ENCODE peak calls at places on chromosomes 5 and 9, in seven cellular contexts. One of them, this sample, is unnamed.

GRCh38 chr9:115154969-115155534 is 37.1 kb upstream of the TNC start:
- DNase-seq in K562: no peak
- DNase-seq in HCT116: no peak
- DNase-seq in SK-N-SH: no peak
- DNase-seq in GM12878: no peak
- DNase-seq in H1: no peak
- DNase-seq in HepG2: no peak
- DNase-seq in this sample: no peak

GRCh38 chr9:128551652-128552152 is 685 bp upstream of the SPTAN1 start:
- DNase-seq in K562: no peak
- DNase-seq in HCT116: no peak
- DNase-seq in SK-N-SH: no peak
- DNase-seq in GM12878: no peak
- DNase-seq in H1: no peak
- DNase-seq in HepG2: no peak
- DNase-seq in this sample: no peak

GRCh38 chr5:138354926-138355378 is 2.5 kb downstream of the KDM3B start:
- DNase-seq in K562: peak; percentile 87
- DNase-seq in HCT116: no peak
- DNase-seq in SK-N-SH: peak; percentile 64
- DNase-seq in GM12878: peak; percentile 76
- DNase-seq in H1: no peak
- DNase-seq in HepG2: peak; percentile 67
- DNase-seq in this sample: peak; percentile 60

GRCh38 chr5:120449501-120449900 is 14.6 kb upstream of the PRR16 start:
- DNase-seq in K562: no peak
- DNase-seq in HCT116: no peak
- DNase-seq in SK-N-SH: no peak
- DNase-seq in GM12878: no peak
- DNase-seq in H1: no peak
- DNase-seq in HepG2: no peak
- DNase-seq in this sample: no peak

GRCh38 chr5:112143684-112144083 is 275.4 kb downstream of the EPB41L4A start:
- DNase-seq in K562: no peak
- DNase-seq in HCT116: no peak
- DNase-seq in SK-N-SH: no peak
- DNase-seq in GM12878: no peak
- DNase-seq in H1: no peak
- DNase-seq in HepG2: no peak
- DNase-seq in this sample: no peak

GRCh38 chr5:150945501-150945900 is 40.7 kb upstream of the ZNF300 start:
- DNase-seq in K562: no peak
- DNase-seq in HCT116: no peak
- DNase-seq in SK-N-SH: no peak
- DNase-seq in GM12878: no peak
- DNase-seq in H1: no peak
- DNase-seq in HepG2: no peak
- DNase-seq in this sample: no peak

GRCh38 chr5:108255468-108255867 is 126.4 kb downstream of the FBXL17 start:
- DNase-seq in K562: no peak
- DNase-seq in HCT116: no peak
- DNase-seq in SK-N-SH: no peak
- DNase-seq in GM12878: no peak
- DNase-seq in H1: no peak
- DNase-seq in HepG2: no peak
- DNase-seq in this sample: no peak

GRCh38 chr5:158979749-158980521 is 119.8 kb downstream of the EBF1 start:
- DNase-seq in K562: no peak
- DNase-seq in HCT116: no peak
- DNase-seq in SK-N-SH: no peak
- DNase-seq in GM12878: no peak
- DNase-seq in H1: no peak
- DNase-seq in HepG2: no peak
- DNase-seq in this sample: peak; percentile 29

GRCh38 chr5:75648712-75649111 is 37.5 kb downstream of the ANKDD1B start:
- DNase-seq in K562: peak; percentile 38
- DNase-seq in HCT116: no peak
- DNase-seq in SK-N-SH: no peak
- DNase-seq in GM12878: peak; percentile 36
- DNase-seq in H1: no peak
- DNase-seq in HepG2: peak; percentile 38
- DNase-seq in this sample: no peak

GRCh38 chr9:127500399-127500798 is 49.1 kb downstream of the LRSAM1 start:
- DNase-seq in K562: no peak
- DNase-seq in HCT116: no peak
- DNase-seq in SK-N-SH: peak; percentile 68
- DNase-seq in GM12878: no peak
- DNase-seq in H1: no peak
- DNase-seq in HepG2: no peak
- DNase-seq in this sample: no peak

GRCh38 chr5:57468481-57469165 is 14.0 kb downstream of the ACTBL2 start:
- DNase-seq in K562: no peak
- DNase-seq in HCT116: no peak
- DNase-seq in SK-N-SH: no peak
- DNase-seq in GM12878: no peak
- DNase-seq in H1: no peak
- DNase-seq in HepG2: no peak
- DNase-seq in this sample: no peak

GRCh38 chr5:178389796-178390195 is 157.2 kb upstream of the PHYKPL start:
- DNase-seq in K562: no peak
- DNase-seq in HCT116: no peak
- DNase-seq in SK-N-SH: no peak
- DNase-seq in GM12878: no peak
- DNase-seq in H1: no peak
- DNase-seq in HepG2: no peak
- DNase-seq in this sample: no peak

GRCh38 chr5:147906326-147907095 is at the start of gene C5orf46:
- DNase-seq in K562: no peak
- DNase-seq in HCT116: no peak
- DNase-seq in SK-N-SH: no peak
- DNase-seq in GM12878: no peak
- DNase-seq in H1: no peak
- DNase-seq in HepG2: peak; percentile 46
- DNase-seq in this sample: peak; percentile 12

GRCh38 chr9:122020398-122020797 is 72.7 kb downstream of the TTLL11 start:
- DNase-seq in K562: no peak
- DNase-seq in HCT116: no peak
- DNase-seq in SK-N-SH: no peak
- DNase-seq in GM12878: no peak
- DNase-seq in H1: no peak
- DNase-seq in HepG2: no peak
- DNase-seq in this sample: no peak

GRCh38 chr9:131851414-131851813 is 111.5 kb upstream of the RAPGEF1 start:
- DNase-seq in K562: peak; percentile 40
- DNase-seq in HCT116: no peak
- DNase-seq in SK-N-SH: no peak
- DNase-seq in GM12878: no peak
- DNase-seq in H1: no peak
- DNase-seq in HepG2: no peak
- DNase-seq in this sample: no peak

GRCh38 chr9:131853434-131853833 is 113.6 kb upstream of the RAPGEF1 start:
- DNase-seq in K562: no peak
- DNase-seq in HCT116: no peak
- DNase-seq in SK-N-SH: no peak
- DNase-seq in GM12878: no peak
- DNase-seq in H1: no peak
- DNase-seq in HepG2: no peak
- DNase-seq in this sample: no peak

GRCh38 chr9:131854334-131854733 is 114.5 kb upstream of the RAPGEF1 start:
- DNase-seq in K562: no peak
- DNase-seq in HCT116: no peak
- DNase-seq in SK-N-SH: no peak
- DNase-seq in GM12878: no peak
- DNase-seq in H1: no peak
- DNase-seq in HepG2: no peak
- DNase-seq in this sample: no peak

GRCh38 chr9:131856105-131856504 is 116.2 kb upstream of the RAPGEF1 start:
- DNase-seq in K562: peak; percentile 58
- DNase-seq in HCT116: no peak
- DNase-seq in SK-N-SH: no peak
- DNase-seq in GM12878: no peak
- DNase-seq in H1: peak; percentile 77
- DNase-seq in HepG2: peak; percentile 48
- DNase-seq in this sample: no peak

DNA sequence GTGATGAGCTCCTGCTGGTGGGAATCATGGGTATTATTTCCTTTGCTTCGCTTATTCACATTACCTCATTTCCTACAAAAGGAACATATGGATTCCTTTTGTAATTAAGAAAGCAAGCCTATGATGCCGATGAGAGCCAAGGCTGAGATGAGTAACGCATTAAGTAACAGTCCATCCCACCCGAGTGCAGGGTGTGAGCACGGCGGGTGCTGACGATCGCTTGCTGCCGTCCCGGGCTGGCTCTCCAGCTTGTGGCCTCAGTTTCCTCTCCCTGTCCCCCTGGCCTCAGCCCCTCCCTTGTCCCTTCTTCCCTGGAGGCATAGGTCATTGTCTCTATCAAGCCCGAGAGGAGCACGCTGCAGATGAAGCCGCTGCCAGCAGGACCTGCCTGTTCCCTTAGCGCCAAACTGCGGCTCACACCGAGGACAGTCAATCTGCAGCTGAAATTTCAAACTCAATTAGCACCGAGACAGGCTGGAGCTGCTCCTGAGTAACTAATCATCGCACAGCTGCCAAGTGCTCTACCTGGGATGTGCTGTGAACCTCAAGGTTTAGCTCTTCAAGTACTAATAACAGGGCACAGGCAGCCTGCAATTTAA is 115.1 kb upstream of the RAPGEF1 start:
- DNase-seq in K562: no peak
- DNase-seq in HCT116: no peak
- DNase-seq in SK-N-SH: peak; percentile 59
- DNase-seq in GM12878: no peak
- DNase-seq in H1: no peak
- DNase-seq in HepG2: no peak
- DNase-seq in this sample: no peak
- TF ChIP-seq JUND in K562: no peak
- TF ChIP-seq JUND in HCT116: no peak
- TF ChIP-seq JUND in SK-N-SH: no peak
- TF ChIP-seq JUND in GM12878: no peak
- TF ChIP-seq JUND in H1: no peak
- TF ChIP-seq JUND in HepG2: no peak
- TF ChIP-seq JUND in this sample: no peak

DNA sequence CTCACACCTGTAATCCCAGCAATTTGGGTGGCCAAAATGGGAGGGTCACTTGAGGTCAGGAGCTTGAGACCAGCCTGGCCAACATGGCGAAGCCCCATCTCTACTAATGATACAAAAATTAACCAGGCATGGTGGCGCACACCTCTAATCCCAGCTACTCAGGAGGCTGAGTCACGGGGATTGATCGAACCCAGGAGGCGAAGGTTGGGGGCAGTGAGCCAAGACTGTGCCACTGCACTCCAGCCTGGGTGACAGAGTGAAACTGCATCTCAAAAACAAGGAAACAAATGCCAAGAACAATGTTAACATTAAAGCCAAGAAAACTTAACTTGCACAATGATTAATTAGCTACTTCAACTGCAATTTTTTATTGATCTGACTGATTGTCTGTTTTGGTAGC is 202.6 kb downstream of the ARRDC3 start:
- DNase-seq in K562: no peak
- DNase-seq in HCT116: no peak
- DNase-seq in SK-N-SH: no peak
- DNase-seq in GM12878: no peak
- DNase-seq in H1: no peak
- DNase-seq in HepG2: no peak
- DNase-seq in this sample: no peak
- TF ChIP-seq JUND in K562: no peak
- TF ChIP-seq JUND in HCT116: no peak
- TF ChIP-seq JUND in SK-N-SH: no peak
- TF ChIP-seq JUND in GM12878: no peak
- TF ChIP-seq JUND in H1: no peak
- TF ChIP-seq JUND in HepG2: no peak
- TF ChIP-seq JUND in this sample: no peak

GRCh38 chr9:76373777-76374474 is 20.3 kb downstream of the RFK start:
- DNase-seq in K562: no peak
- DNase-seq in HCT116: no peak
- DNase-seq in SK-N-SH: no peak
- DNase-seq in GM12878: no peak
- DNase-seq in H1: no peak
- DNase-seq in HepG2: no peak
- DNase-seq in this sample: no peak

GRCh38 chr9:76378367-76379073 is 15.7 kb downstream of the RFK start:
- DNase-seq in K562: no peak
- DNase-seq in HCT116: no peak
- DNase-seq in SK-N-SH: no peak
- DNase-seq in GM12878: no peak
- DNase-seq in H1: no peak
- DNase-seq in HepG2: no peak
- DNase-seq in this sample: no peak

GRCh38 chr9:76377791-76378190 is 16.4 kb downstream of the RFK start:
- DNase-seq in K562: no peak
- DNase-seq in HCT116: no peak
- DNase-seq in SK-N-SH: no peak
- DNase-seq in GM12878: no peak
- DNase-seq in H1: no peak
- DNase-seq in HepG2: no peak
- DNase-seq in this sample: no peak

GRCh38 chr9:76374702-76375543 is 19.3 kb downstream of the RFK start:
- DNase-seq in K562: peak; percentile 36
- DNase-seq in HCT116: no peak
- DNase-seq in SK-N-SH: no peak
- DNase-seq in GM12878: no peak
- DNase-seq in H1: no peak
- DNase-seq in HepG2: peak; percentile 85
- DNase-seq in this sample: no peak

GRCh38 chr9:76379494-76379893 is 14.7 kb downstream of the RFK start:
- DNase-seq in K562: no peak
- DNase-seq in HCT116: no peak
- DNase-seq in SK-N-SH: no peak
- DNase-seq in GM12878: no peak
- DNase-seq in H1: no peak
- DNase-seq in HepG2: no peak
- DNase-seq in this sample: peak; percentile 7
- TF ChIP-seq JUND in K562: no peak
- TF ChIP-seq JUND in HCT116: no peak
- TF ChIP-seq JUND in SK-N-SH: no peak
- TF ChIP-seq JUND in GM12878: no peak
- TF ChIP-seq JUND in H1: no peak
- TF ChIP-seq JUND in HepG2: no peak
- TF ChIP-seq JUND in this sample: no peak

DNA sequence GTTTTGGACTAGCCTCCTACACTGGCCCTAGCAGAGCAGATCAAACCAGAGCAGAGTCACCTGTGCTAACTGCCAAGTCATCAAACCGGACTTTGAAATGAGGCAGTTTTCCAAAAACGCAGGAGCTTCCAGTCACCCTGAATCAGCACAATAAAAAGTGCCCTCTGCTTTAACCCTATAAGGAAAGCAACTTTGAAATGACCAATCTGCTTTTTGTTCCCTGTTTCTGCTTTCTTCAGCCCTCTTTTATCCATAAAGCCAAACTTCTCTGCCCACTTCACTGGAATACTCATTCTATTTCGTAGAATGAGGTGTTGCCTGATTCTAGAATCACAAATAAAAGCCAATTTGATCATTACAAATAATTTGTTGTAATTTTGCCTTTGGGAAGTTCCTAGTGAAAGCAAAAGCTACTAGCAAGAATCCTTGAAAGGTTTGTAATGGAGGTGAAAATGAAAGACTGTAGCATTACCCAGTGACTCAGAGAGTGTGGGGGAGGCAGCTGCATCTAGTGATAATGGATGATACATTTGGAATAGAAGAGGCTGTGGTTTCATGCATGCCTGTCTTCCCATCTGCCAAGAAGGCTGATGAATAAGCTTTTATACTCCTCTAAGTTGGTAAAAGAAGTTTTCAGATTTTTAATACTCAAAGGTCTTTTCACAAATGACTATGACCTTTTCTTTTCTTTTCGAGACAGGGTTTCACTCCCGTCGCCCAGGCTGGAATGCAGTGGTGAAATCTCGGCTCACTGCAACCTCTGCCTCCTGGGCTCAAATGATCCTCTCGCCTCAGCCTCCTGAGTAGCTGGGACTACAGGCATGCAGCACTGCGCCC is 14.9 kb downstream of the SPAAR start:
- DNase-seq in K562: peak; percentile 86
- DNase-seq in HCT116: peak; percentile 44
- DNase-seq in SK-N-SH: no peak
- DNase-seq in GM12878: no peak
- DNase-seq in H1: no peak
- DNase-seq in HepG2: no peak
- DNase-seq in this sample: no peak
- TF ChIP-seq JUND in K562: peak; percentile 96
- TF ChIP-seq JUND in HCT116: no peak
- TF ChIP-seq JUND in SK-N-SH: peak; percentile 90
- TF ChIP-seq JUND in GM12878: no peak
- TF ChIP-seq JUND in H1: no peak
- TF ChIP-seq JUND in HepG2: no peak
- TF ChIP-seq JUND in this sample: no peak